ENCODE peak calls at places on chromosomes 16 and 17, in six cellular contexts. B is AG04450, Q is BJ, N is lung, O is uterus, K is AG04449. F is an unnamed sample.

GRCh38 chr16:14564323-14564722 is 65.7 kb downstream of the PARN start:
- DNase-seq in B (no peak), N (no peak), O (no peak), K (no peak), Q (no peak), F (no peak)

GRCh38 chr16:70159355-70160348 is 13.9 kb upstream of the CLEC18C start:
- DNase-seq in O (no peak), K (no peak), Q (no peak), N (no peak), B (no peak), F (no peak)

GRCh38 chr16:87465306-87465705 is 27.5 kb downstream of the ZCCHC14 start:
- DNase-seq in B (peak; percentile 52), K (peak; percentile 40), N (peak; percentile 77), O (peak; percentile 73), Q (peak; percentile 51), F (peak; percentile 60)

GRCh38 chr17:43881176-43881575 is 26.2 kb downstream of the MPP2 start:
- DNase-seq in K (no peak), N (no peak), B (no peak), Q (no peak), O (no peak), F (no peak)

GRCh38 chr17:61289408-61290385 is 109.9 kb upstream of the TBX2 start:
- DNase-seq in N (no peak), K (no peak), B (no peak), O (no peak), Q (no peak), F (no peak)

GRCh38 chr17:72376486-72377345 is 255.9 kb downstream of the SOX9 start:
- DNase-seq in K (no peak), B (no peak), N (no peak), O (no peak), Q (peak; percentile 70), F (no peak)

GRCh38 chr17:45243750-45244149 is 18.1 kb downstream of the SPATA32 start:
- DNase-seq in B (no peak), K (no peak), N (no peak), Q (no peak), O (no peak), F (no peak)

GRCh38 chr16:12187939-12188673 is 211.6 kb downstream of the SNX29 start:
- DNase-seq in Q (no peak), B (no peak), N (no peak), K (no peak), O (no peak), F (no peak)

GRCh38 chr17:21523482-21524210 is 147.5 kb downstream of the KCNJ12 start:
- DNase-seq in N (no peak), B (no peak), O (no peak), K (no peak), Q (no peak), F (no peak)

GRCh38 chr17:40695874-40696472 is 7.6 kb downstream of the KRT24 start:
- DNase-seq in B (no peak), Q (no peak), K (no peak), O (no peak), N (no peak), F (no peak)

GRCh38 chr17:21072623-21073278 is 29.9 kb upstream of the USP22 start:
- DNase-seq in N (no peak), O (no peak), K (no peak), Q (no peak), B (no peak), F (no peak)

GRCh38 chr17:74147966-74148365 is 55.5 kb upstream of the RPL38 start:
- DNase-seq in Q (no peak), O (no peak), B (no peak), N (no peak), K (no peak), F (no peak)

GRCh38 chr17:63609820-63610573 is 9.3 kb downstream of the TACO1 start:
- DNase-seq in N (no peak), Q (no peak), O (no peak), B (no peak), K (no peak), F (no peak)

GRCh38 chr17:63610854-63611253 is 10.2 kb downstream of the TACO1 start:
- DNase-seq in Q (no peak), B (no peak), K (no peak), N (no peak), O (no peak), F (no peak)

GRCh38 chr17:63611354-63611753 is 10.7 kb downstream of the TACO1 start:
- DNase-seq in K (no peak), O (no peak), N (no peak), B (no peak), Q (no peak), F (no peak)

GRCh38 chr17:63613663-63614062 is 8.6 kb upstream of the MAP3K3 start:
- DNase-seq in K (no peak), Q (no peak), N (no peak), B (no peak), O (no peak), F (no peak)
- H3K4me3 ChIP-seq in K (no peak overlapping the region), Q (no peak overlapping the region), N (no peak overlapping the region), B (no peak overlapping the region), O (no peak overlapping the region), F (no peak overlapping the region)

DNA sequence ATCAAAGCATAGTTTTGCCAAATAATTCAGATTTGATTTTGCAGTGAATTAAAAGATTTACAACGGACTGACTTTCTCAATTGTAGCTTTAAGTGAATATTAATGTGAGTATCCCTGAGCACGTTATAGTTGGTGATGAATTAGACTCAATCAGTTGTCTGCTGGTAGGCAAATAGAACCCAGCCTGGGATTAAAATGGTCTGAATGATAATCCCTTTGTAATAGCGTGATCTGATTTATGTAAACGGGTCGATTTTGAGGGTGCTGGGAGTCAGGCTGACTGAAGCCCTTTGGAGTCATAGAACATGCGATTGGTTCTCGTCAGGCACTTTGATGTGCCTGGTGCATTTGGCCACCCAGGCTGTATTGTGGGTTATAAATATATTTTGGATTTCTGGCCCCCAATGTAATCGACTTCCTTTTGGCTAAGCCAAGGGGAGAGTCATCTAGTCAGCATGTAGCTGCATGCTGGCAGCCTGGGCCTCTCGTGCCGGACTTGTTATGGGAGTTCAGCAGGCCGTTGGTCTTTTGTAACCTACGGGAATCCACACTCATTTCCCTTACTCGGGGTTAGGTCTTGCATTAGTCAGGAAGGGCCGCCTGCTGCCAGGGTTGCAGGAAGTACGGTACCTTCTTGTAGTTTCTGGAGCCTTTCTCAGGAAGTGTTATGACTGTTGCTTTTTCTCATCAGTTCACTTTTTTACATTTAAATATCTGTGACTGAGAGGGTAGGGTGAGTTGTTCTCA is 5.4 kb downstream of the PGS1 start:
- DNase-seq in K (peak; percentile 99), Q (peak; percentile 96), O (peak; percentile 68), N (peak; percentile 86), B (peak; percentile 97), F (peak; percentile 99)
- H3K4me3 ChIP-seq in K (peak overlapping the region; percentile 3), Q (no peak overlapping the region), O (no peak overlapping the region), N (no peak overlapping the region), B (no peak overlapping the region), F (no peak overlapping the region)

GRCh38 chr17:75785016-75785769 is 587 bp downstream of the UNK start:
- DNase-seq in B (peak; percentile 73), O (peak; percentile 94), N (peak; percentile 92), K (no peak), Q (no peak), F (no peak)
- H3K4me3 ChIP-seq in B (peak overlapping the region; percentile 74), O (peak overlapping the region; percentile 79), N (peak overlapping the region; percentile 56), K (peak overlapping the region; percentile 79), Q (peak overlapping the region; percentile 68), F (peak overlapping the region; percentile 66)

DNA sequence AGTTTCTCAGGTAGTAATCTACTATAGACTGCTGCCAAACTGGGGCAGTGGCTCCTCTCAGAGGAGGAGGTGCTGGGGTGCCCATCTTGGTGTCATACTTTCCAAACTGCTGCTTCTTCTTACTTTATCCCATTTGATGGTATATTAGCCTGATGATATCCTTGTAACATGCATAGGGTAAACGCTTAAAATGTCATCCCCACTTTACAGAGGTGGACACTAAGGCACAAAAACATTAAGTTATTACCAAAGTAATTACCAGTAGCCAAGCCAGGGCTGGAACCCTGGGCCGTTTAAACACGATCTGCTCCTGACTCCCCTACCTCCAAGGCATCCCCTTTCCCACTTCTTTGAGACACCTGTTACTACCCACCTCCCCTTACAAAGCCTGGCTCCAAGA is 37.8 kb upstream of the CSNK2A2 start:
- DNase-seq in O (no peak), Q (no peak), B (no peak), K (no peak), N (no peak), F (no peak)
- H3K4me3 ChIP-seq in O (no peak overlapping the region), Q (no peak overlapping the region), B (no peak overlapping the region), K (no peak overlapping the region), N (no peak overlapping the region), F (no peak overlapping the region)

GRCh38 chr17:65037157-65037556 is 19.4 kb downstream of the GNA13 start:
- DNase-seq in N (no peak), O (no peak), Q (no peak), K (no peak), B (no peak), F (no peak)

GRCh38 chr17:65035704-65036103 is 20.8 kb downstream of the GNA13 start:
- DNase-seq in Q (no peak), B (no peak), O (no peak), K (no peak), N (no peak), F (no peak)

GRCh38 chr17:65042911-65043310 is 13.6 kb downstream of the GNA13 start:
- DNase-seq in K (no peak), Q (no peak), B (no peak), N (no peak), O (no peak), F (no peak)

GRCh38 chr17:65041518-65041917 is 15.0 kb downstream of the GNA13 start:
- DNase-seq in K (no peak), N (no peak), O (no peak), Q (no peak), B (no peak), F (no peak)

DNA sequence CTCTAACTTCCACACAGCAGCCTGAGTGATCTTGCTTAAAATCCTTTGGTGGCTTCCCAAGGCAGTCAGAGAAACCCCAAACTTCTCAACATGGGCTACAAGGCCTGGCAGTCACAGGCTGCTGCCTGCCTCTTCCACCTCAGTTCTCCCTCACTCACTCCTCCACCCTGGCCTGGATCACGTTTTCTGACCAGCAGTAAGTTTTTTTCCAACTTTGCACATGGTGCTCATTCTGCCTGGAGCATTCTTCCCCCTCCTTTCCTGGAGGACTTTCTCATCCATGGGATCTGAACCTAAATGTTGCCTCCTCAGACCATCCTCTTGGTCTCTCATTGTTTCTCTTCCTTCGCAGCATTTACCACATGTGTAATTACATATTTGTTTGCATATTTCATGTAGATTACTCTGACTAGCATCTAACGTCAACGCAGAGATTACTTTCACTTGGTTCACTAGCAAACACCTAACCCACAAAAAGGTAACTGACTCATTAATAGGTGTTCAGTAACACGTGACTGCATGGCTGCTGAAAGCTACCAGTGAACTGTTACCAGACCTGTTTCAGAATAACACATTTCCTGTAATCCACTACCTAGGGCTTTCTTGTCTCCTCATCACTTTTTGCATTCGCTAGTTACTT is 17.1 kb downstream of the GNA13 start:
- DNase-seq in N (no peak), B (no peak), Q (no peak), K (no peak), O (no peak), F (no peak)
- H3K4me3 ChIP-seq in N (no peak overlapping the region), B (no peak overlapping the region), Q (no peak overlapping the region), K (no peak overlapping the region), O (no peak overlapping the region), F (no peak overlapping the region)

GRCh38 chr17:4329838-4330237 is 36.6 kb downstream of the UBE2G1 start:
- DNase-seq in K (peak; percentile 94), Q (peak; percentile 76), N (no peak), B (peak; percentile 83), O (no peak), F (peak; percentile 95)
- H3K4me3 ChIP-seq in K (no peak overlapping the region), Q (no peak overlapping the region), N (no peak overlapping the region), B (no peak overlapping the region), O (no peak overlapping the region), F (no peak overlapping the region)

GRCh38 chr17:7882068-7882467 is 6.5 kb upstream of the CHD3 start:
- DNase-seq in B (no peak), K (no peak), O (no peak), Q (no peak), N (no peak), F (no peak)
- H3K4me3 ChIP-seq in B (no peak overlapping the region), K (no peak overlapping the region), O (no peak overlapping the region), Q (peak overlapping the region; percentile 13), N (no peak overlapping the region), F (no peak overlapping the region)